ENCODE peak calls at places on chromosomes 16 and 17, in six cellular contexts. U is SK-N-SH, R is GM12878, D is H1, L is HepG2, Z is K562. Y is an unnamed sample.

GRCh38 chr17:79002291-79002690 is 7.3 kb downstream of the CANT1 start:
- DNase-seq in U (no peak), D (no peak), L (no peak), R (no peak), Z (no peak), Y (no peak)

GRCh38 chr17:50482110-50482509 is 3.5 kb downstream of the RSAD1 start:
- DNase-seq in R (no peak), L (no peak), Z (no peak), U (no peak), D (no peak), Y (no peak)

GRCh38 chr16:68762996-68763756 is 26.1 kb downstream of the CDH1 start:
- DNase-seq in L (no peak), D (no peak), Z (no peak), R (no peak), U (no peak), Y (no peak)

GRCh38 chr16:86227801-86228200 is 282.5 kb upstream of the FOXF1 start:
- DNase-seq in R (no peak), U (no peak), L (no peak), Z (no peak), D (no peak), Y (no peak)

GRCh38 chr16:27264151-27264550 is 4.4 kb downstream of the NSMCE1 start:
- DNase-seq in R (no peak), L (peak), U (no peak), D (no peak), Z (no peak), Y (no peak)

GRCh38 chr17:69170377-69170776 is 28.7 kb upstream of the ABCA6 start:
- DNase-seq in D (no peak), R (no peak), U (no peak), Z (peak), L (no peak), Y (no peak)

GRCh38 chr17:66849851-66850580 is 15.1 kb downstream of the CACNG5 start:
- DNase-seq in R (no peak), D (no peak), Z (no peak), L (no peak), U (no peak), Y (no peak)

GRCh38 chr17:7217113-7217987 is 2.3 kb downstream of the DLG4 start:
- DNase-seq in D (no peak), L (no peak), Z (peak), R (no peak), U (peak), Y (no peak)

GRCh38 chr16:27408602-27409031 is 6.6 kb downstream of the IL21R start:
- DNase-seq in U (no peak), L (no peak), R (peak), Z (no peak), D (no peak), Y (no peak)

GRCh38 chr17:35801583-35802224 is 6.3 kb upstream of the MMP28 start:
- DNase-seq in R (no peak), D (no peak), U (peak), L (no peak), Z (peak), Y (peak)

GRCh38 chr17:74437702-74438101 is 5.8 kb downstream of the GPRC5C start:
- DNase-seq in R (no peak), L (no peak), D (no peak), Z (peak), U (peak), Y (no peak)

GRCh38 chr17:66951605-66951953 is 12.9 kb upstream of the CACNG4 start:
- DNase-seq in Z (no peak), D (no peak), U (no peak), R (no peak), L (no peak), Y (no peak)

GRCh38 chr17:17223736-17224135 is 13.2 kb downstream of the FLCN start:
- DNase-seq in R (no peak), L (no peak), Z (no peak), U (no peak), D (no peak), Y (no peak)

GRCh38 chr17:75488693-75489510 is 26.4 kb downstream of the CASKIN2 start:
- DNase-seq in U (peak), R (no peak), L (no peak), Z (no peak), D (no peak), Y (no peak)

GRCh38 chr17:77329741-77330531 is 189.2 kb downstream of the SEC14L1 start:
- DNase-seq in U (no peak), Z (no peak), R (no peak), D (no peak), L (no peak), Y (no peak)

GRCh38 chr17:28726396-28726911 is 421 bp upstream of the TLCD1 start:
- DNase-seq in D (no peak), R (no peak), Z (peak), U (no peak), L (peak), Y (no peak)

GRCh38 chr16:89112377-89113151 is 18.9 kb downstream of the ACSF3 start:
- DNase-seq in D (no peak), R (no peak), U (no peak), Z (no peak), L (no peak), Y (no peak)

GRCh38 chr16:88282221-88283041 is 100.3 kb upstream of the ZNF469 start:
- DNase-seq in D (no peak), R (no peak), Z (peak), L (no peak), U (peak), Y (no peak)

GRCh38 chr17:83203472-83204221 is 124.2 kb downstream of the METRNL start:
- DNase-seq in U (no peak), L (no peak), Z (no peak), R (no peak), D (no peak), Y (no peak)

GRCh38 chr16:87832137-87832527 is 37.2 kb downstream of the SLC7A5 start:
- DNase-seq in Z (no peak), L (no peak), R (no peak), D (no peak), U (no peak), Y (no peak)

GRCh38 chr17:45676695-45677094 is 107.4 kb upstream of the CRHR1 start:
- DNase-seq in D (no peak), L (no peak), Z (no peak), R (no peak), U (no peak), Y (no peak)

GRCh38 chr16:70576431-70577255 is 53.0 kb downstream of the SF3B3 start:
- DNase-seq in R (peak), Z (peak), D (no peak), L (peak), U (no peak), Y (peak)

GRCh38 chr17:882827-883585 is 96.6 kb downstream of the NXN start:
- DNase-seq in D (no peak), L (peak), Z (no peak), R (no peak), U (no peak), Y (no peak)

GRCh38 chr16:1158456-1159324 is 5.8 kb downstream of the CACNA1H start:
- DNase-seq in U (peak), R (no peak), D (no peak), L (peak), Z (no peak), Y (no peak)

GRCh38 chr17:3815122-3815521 is 14.1 kb upstream of the ITGAE start:
- DNase-seq in L (no peak), R (no peak), D (no peak), Z (no peak), U (no peak), Y (no peak)

GRCh38 chr17:44223574-44224046 is 4.1 kb upstream of the UBTF start:
- DNase-seq in D (no peak), Z (no peak), R (no peak), U (no peak), L (no peak), Y (no peak)

GRCh38 chr17:9987779-9988585 is 82.9 kb upstream of the RCVRN start:
- DNase-seq in U (peak), D (no peak), R (no peak), Z (peak), L (peak), Y (peak)

GRCh38 chr16:57725077-57725953 is 10.3 kb upstream of the KATNB1 start:
- DNase-seq in R (no peak), U (no peak), D (no peak), L (no peak), Z (no peak), Y (no peak)

GRCh38 chr17:59505610-59506276 is 59.7 kb upstream of the DHX40 start:
- DNase-seq in Z (no peak), U (no peak), R (no peak), L (peak), D (no peak), Y (no peak)

GRCh38 chr16:3971261-3971660 is 90.7 kb upstream of the CREBBP start:
- DNase-seq in U (no peak), R (peak), D (no peak), L (no peak), Z (no peak), Y (no peak)

GRCh38 chr16:79826732-79827514 is 226.4 kb upstream of the MAF start:
- DNase-seq in L (no peak), Z (no peak), D (no peak), R (no peak), U (no peak), Y (no peak)

GRCh38 chr17:19315104-19315503 is 47.4 kb downstream of the B9D1 start:
- DNase-seq in Z (no peak), D (no peak), U (no peak), R (no peak), L (no peak), Y (no peak)

GRCh38 chr17:75159196-75160031 is 5.1 kb upstream of the JPT1 start:
- DNase-seq in Z (no peak), L (no peak), D (no peak), R (no peak), U (no peak), Y (no peak)

DNA sequence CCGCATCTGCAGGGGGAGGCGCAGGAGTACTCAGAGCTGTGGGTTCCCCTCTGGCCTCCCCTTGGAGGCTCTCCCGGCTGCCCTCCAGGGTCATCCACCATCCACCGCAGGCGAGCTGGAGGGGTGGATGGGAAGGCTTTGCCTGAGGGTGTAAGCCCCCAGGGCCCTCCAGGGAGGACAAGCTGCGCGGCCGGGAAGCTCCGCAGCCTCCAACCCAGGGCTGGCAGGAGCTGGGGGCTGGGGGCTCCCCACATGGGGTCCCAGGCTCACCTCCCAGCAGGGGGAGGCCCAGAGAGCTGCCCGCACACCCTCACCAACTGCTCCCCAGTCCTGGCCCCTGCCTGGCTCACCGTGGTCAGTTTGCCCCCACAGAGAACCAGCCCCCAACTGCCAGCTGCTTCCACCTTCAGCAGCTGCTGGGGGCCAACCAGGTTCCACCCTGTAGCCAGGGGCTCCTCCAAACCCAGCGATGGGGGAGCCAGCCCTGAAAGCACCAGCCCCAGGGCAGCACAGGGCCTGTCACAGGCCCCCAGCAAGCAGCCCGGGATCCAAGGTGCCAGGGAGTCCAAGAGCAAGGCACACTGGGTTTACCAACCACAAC is 19.8 kb upstream of the CHMP6 start:
- DNase-seq in U (no peak), L (no peak), Z (no peak), R (no peak), D (no peak), Y (no peak)
- TF ChIP-seq GABPA in U (no peak), L (no peak), Z (no peak), R (no peak), D (no peak), Y (no peak)

GRCh38 chr17:71444011-71444574 is 676.7 kb upstream of the SOX9 start:
- DNase-seq in U (no peak), L (no peak), R (no peak), Z (no peak), D (no peak), Y (no peak)
- TF ChIP-seq GABPA in U (no peak), L (no peak), R (no peak), Z (no peak), D (no peak), Y (no peak)

GRCh38 chr17:47280072-47280811 is 26.6 kb downstream of the ITGB3 start:
- DNase-seq in Z (peak), L (no peak), U (no peak), D (no peak), R (no peak), Y (no peak)
- TF ChIP-seq GABPA in Z (no peak), L (no peak), U (no peak), D (no peak), R (no peak), Y (no peak)

DNA sequence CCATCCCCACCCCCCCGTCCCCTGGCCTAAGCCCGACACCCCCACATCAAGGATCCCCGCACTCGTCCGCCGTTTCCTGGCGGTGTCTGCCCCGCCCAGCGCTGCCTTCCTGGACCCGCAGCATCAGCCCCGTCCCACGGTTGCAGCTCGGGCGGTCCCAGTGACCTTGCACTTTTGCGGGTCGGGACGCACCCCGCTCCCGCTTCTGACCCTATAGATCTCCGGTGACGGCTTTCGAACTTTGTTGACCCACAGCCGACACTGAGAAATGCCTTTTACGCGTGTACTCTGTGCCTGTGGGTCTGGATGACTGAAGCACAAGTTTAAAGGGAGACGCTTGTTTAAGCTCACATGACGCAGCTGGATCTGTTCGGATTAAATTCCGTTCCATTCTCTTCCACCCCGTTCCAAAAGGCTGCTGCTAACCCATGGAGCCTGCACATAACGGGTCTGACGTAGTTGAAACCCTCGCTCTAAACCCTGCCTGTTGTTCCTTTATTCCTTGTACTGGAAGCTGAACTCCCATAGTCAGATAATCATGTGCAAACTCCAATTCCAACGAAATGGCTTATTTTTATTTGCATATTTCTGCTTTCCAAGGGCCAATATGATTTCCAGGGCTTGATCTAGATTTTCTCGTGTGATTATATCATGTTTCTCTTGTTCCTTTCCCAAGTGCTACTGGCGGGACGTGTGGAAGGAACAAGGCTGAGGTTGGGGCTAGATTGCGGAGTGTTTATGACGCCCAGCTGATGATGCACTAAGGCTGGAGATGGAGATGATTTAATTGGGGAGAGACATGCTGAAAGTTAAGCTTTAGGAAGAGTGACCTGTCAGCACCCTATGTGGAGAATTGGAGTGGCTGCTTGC is 834 bp downstream of the FLYWCH1 start:
- DNase-seq in D (no peak), R (no peak), Z (peak), U (peak), L (peak), Y (no peak)
- TF ChIP-seq GABPA in D (no peak), R (no peak), Z (no peak), U (no peak), L (no peak), Y (no peak)

GRCh38 chr17:42891539-42892152 is 9.0 kb upstream of the G6PC1 start:
- DNase-seq in D (no peak), Z (no peak), L (peak), U (no peak), R (no peak), Y (no peak)
- TF ChIP-seq GABPA in D (no peak), Z (no peak), L (no peak), U (no peak), R (no peak), Y (no peak)

DNA sequence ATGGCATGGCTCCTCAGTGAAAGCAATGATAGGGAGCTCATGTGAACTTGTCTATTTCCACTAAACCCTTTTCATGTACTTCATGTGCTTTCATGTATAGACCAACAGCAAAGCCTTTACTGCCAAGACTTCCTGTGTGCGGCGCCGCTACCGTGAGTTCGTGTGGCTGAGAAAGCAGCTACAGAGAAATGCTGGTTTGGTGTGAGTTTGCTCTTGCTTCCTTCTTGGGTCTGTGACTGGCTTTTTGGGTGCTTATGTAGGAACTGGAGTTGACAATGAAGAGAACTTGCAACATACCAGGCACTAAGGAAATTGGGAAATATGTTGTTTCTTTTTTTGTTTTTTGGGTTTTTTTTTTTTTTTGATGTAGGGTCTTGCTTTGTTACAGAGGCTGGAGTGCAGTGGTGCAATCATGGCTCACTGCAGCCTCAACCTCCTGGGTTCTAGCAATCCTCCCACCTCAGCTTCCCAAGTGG is 5.7 kb downstream of the SNX11 start:
- DNase-seq in D (no peak), Z (no peak), L (no peak), U (no peak), R (peak), Y (peak)
- TF ChIP-seq GABPA in D (no peak), Z (no peak), L (no peak), U (no peak), R (no peak), Y (no peak)

GRCh38 chr16:53417011-53417410 is 17.3 kb upstream of the RBL2 start:
- DNase-seq in U (no peak), L (no peak), D (no peak), R (no peak), Z (no peak), Y (no peak)
- TF ChIP-seq GABPA in U (no peak), L (no peak), D (no peak), R (no peak), Z (no peak), Y (no peak)

GRCh38 chr17:2634361-2634960 is 41.0 kb downstream of the PAFAH1B1 start:
- DNase-seq in R (no peak), U (no peak), Z (no peak), L (no peak), D (no peak), Y (no peak)
- TF ChIP-seq GABPA in R (no peak), U (no peak), Z (no peak), L (no peak), D (no peak), Y (no peak)

Y was measured in HL-60.